ENCODE peak calls at places on chromosome 20, in seven cellular contexts. One of them, this sample, is unnamed.

GRCh38 chr20:16926626-16927025 is 178.5 kb downstream of the OTOR start:
- DNase-seq in tibial artery: no peak
- DNase-seq in A673: no peak
- DNase-seq in neuronal stem cell: no peak
- DNase-seq in colonic mucosa: no peak
- DNase-seq in breast epithelium: no peak
- DNase-seq in spleen: no peak
- DNase-seq in this sample: no peak

GRCh38 chr20:46549188-46549967 is 1.1 kb downstream of the OCSTAMP start:
- DNase-seq in tibial artery: no peak
- DNase-seq in A673: no peak
- DNase-seq in neuronal stem cell: no peak
- DNase-seq in colonic mucosa: no peak
- DNase-seq in breast epithelium: no peak
- DNase-seq in spleen: no peak
- DNase-seq in this sample: no peak

GRCh38 chr20:45095753-45096371 is 5.1 kb downstream of the KCNS1 start:
- DNase-seq in tibial artery: no peak
- DNase-seq in A673: peak; percentile 72
- DNase-seq in neuronal stem cell: peak; percentile 43
- DNase-seq in colonic mucosa: peak; percentile 57
- DNase-seq in breast epithelium: peak; percentile 21
- DNase-seq in spleen: no peak
- DNase-seq in this sample: peak; percentile 16

GRCh38 chr20:23629017-23629541 is 8.7 kb downstream of the CST3 start:
- DNase-seq in tibial artery: peak; percentile 57
- DNase-seq in A673: no peak
- DNase-seq in neuronal stem cell: no peak
- DNase-seq in colonic mucosa: peak; percentile 81
- DNase-seq in breast epithelium: no peak
- DNase-seq in spleen: no peak
- DNase-seq in this sample: no peak

GRCh38 chr20:13947719-13948118 is 42.7 kb downstream of the SEL1L2 start:
- DNase-seq in tibial artery: no peak
- DNase-seq in A673: no peak
- DNase-seq in neuronal stem cell: no peak
- DNase-seq in colonic mucosa: no peak
- DNase-seq in breast epithelium: no peak
- DNase-seq in spleen: no peak
- DNase-seq in this sample: no peak

GRCh38 chr20:62045118-62045517 is 20.6 kb downstream of the TAF4 start:
- DNase-seq in tibial artery: no peak
- DNase-seq in A673: no peak
- DNase-seq in neuronal stem cell: no peak
- DNase-seq in colonic mucosa: no peak
- DNase-seq in breast epithelium: no peak
- DNase-seq in spleen: peak; percentile 63
- DNase-seq in this sample: no peak

GRCh38 chr20:8473459-8473858 is 341.4 kb downstream of the PLCB1 start:
- DNase-seq in tibial artery: no peak
- DNase-seq in A673: no peak
- DNase-seq in neuronal stem cell: no peak
- DNase-seq in colonic mucosa: no peak
- DNase-seq in breast epithelium: no peak
- DNase-seq in spleen: no peak
- DNase-seq in this sample: no peak

GRCh38 chr20:14220986-14221385 is 116.4 kb downstream of the FLRT3 start:
- DNase-seq in tibial artery: no peak
- DNase-seq in A673: no peak
- DNase-seq in neuronal stem cell: no peak
- DNase-seq in colonic mucosa: no peak
- DNase-seq in breast epithelium: no peak
- DNase-seq in spleen: no peak
- DNase-seq in this sample: no peak

GRCh38 chr20:38460040-38460623 is 12.5 kb upstream of the RALGAPB start:
- DNase-seq in tibial artery: no peak
- DNase-seq in A673: peak; percentile 91
- DNase-seq in neuronal stem cell: no peak
- DNase-seq in colonic mucosa: peak; percentile 70
- DNase-seq in breast epithelium: no peak
- DNase-seq in spleen: no peak
- DNase-seq in this sample: no peak

GRCh38 chr20:63567382-63568169 is 6.5 kb downstream of the HELZ2 start:
- DNase-seq in tibial artery: no peak
- DNase-seq in A673: no peak
- DNase-seq in neuronal stem cell: no peak
- DNase-seq in colonic mucosa: no peak
- DNase-seq in breast epithelium: no peak
- DNase-seq in spleen: peak; percentile 94
- DNase-seq in this sample: peak; percentile 45

DNA sequence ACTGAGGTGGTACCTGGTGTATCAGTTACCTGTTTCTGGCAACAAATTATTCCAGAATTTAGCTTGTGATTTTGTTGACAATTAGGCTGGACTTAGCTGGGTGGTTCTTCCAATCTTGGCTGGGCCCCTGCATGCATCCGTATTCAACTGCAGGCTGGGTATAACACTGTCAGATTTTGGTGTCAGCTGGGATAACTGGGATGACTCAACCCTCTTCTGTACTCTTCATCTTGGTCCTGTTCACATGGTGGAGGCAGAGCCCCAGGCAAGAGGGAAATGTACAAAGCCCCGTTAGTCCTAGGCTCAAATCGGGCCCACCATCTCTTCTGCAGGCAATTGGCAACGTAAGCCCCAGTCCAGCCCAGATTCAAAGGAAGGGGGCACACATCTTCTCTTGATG is 89.2 kb downstream of the PHACTR3 start:
- DNase-seq in tibial artery: no peak
- DNase-seq in A673: no peak
- DNase-seq in neuronal stem cell: no peak
- DNase-seq in colonic mucosa: no peak
- DNase-seq in breast epithelium: no peak
- DNase-seq in spleen: no peak
- DNase-seq in this sample: no peak
- H3K9me3 ChIP-seq in tibial artery: no peaks in the 10 kb centered on the region
- H3K9me3 ChIP-seq in A673: no peaks in the 10 kb centered on the region
- H3K9me3 ChIP-seq in neuronal stem cell: peaks cover 18% of the 10 kb centered on the region
- H3K9me3 ChIP-seq in colonic mucosa: no peaks in the 10 kb centered on the region
- H3K9me3 ChIP-seq in breast epithelium: no peaks in the 10 kb centered on the region
- H3K9me3 ChIP-seq in spleen: no peaks in the 10 kb centered on the region
- H3K9me3 ChIP-seq in this sample: no peaks in the 10 kb centered on the region

GRCh38 chr20:48203252-48203651 is 418.0 kb upstream of the SULF2 start:
- DNase-seq in tibial artery: no peak
- DNase-seq in A673: no peak
- DNase-seq in neuronal stem cell: no peak
- DNase-seq in colonic mucosa: no peak
- DNase-seq in breast epithelium: no peak
- DNase-seq in spleen: no peak
- DNase-seq in this sample: no peak

GRCh38 chr20:48205786-48206185 is 420.5 kb upstream of the SULF2 start:
- DNase-seq in tibial artery: no peak
- DNase-seq in A673: no peak
- DNase-seq in neuronal stem cell: peak; percentile 51
- DNase-seq in colonic mucosa: no peak
- DNase-seq in breast epithelium: no peak
- DNase-seq in spleen: no peak
- DNase-seq in this sample: no peak

GRCh38 chr20:48205281-48205782 is 420.1 kb upstream of the SULF2 start:
- DNase-seq in tibial artery: no peak
- DNase-seq in A673: no peak
- DNase-seq in neuronal stem cell: no peak
- DNase-seq in colonic mucosa: no peak
- DNase-seq in breast epithelium: no peak
- DNase-seq in spleen: no peak
- DNase-seq in this sample: no peak

GRCh38 chr20:48202774-48203173 is 417.5 kb upstream of the SULF2 start:
- DNase-seq in tibial artery: no peak
- DNase-seq in A673: no peak
- DNase-seq in neuronal stem cell: no peak
- DNase-seq in colonic mucosa: no peak
- DNase-seq in breast epithelium: no peak
- DNase-seq in spleen: no peak
- DNase-seq in this sample: no peak

GRCh38 chr20:48204499-48204898 is 419.2 kb upstream of the SULF2 start:
- DNase-seq in tibial artery: no peak
- DNase-seq in A673: no peak
- DNase-seq in neuronal stem cell: no peak
- DNase-seq in colonic mucosa: no peak
- DNase-seq in breast epithelium: no peak
- DNase-seq in spleen: no peak
- DNase-seq in this sample: no peak
- H3K4me1 ChIP-seq in tibial artery: no peaks in the 10 kb centered on the region
- H3K4me1 ChIP-seq in A673: peaks cover 6% of the 10 kb centered on the region
- H3K4me1 ChIP-seq in neuronal stem cell: peaks cover 4% of the 10 kb centered on the region
- H3K4me1 ChIP-seq in colonic mucosa: no peaks in the 10 kb centered on the region
- H3K4me1 ChIP-seq in breast epithelium: no peaks in the 10 kb centered on the region
- H3K4me1 ChIP-seq in spleen: no peaks in the 10 kb centered on the region
- H3K4me1 ChIP-seq in this sample: no peaks in the 10 kb centered on the region

GRCh38 chr20:52212943-52213342 is 21.4 kb upstream of the ZFP64 start:
- DNase-seq in tibial artery: no peak
- DNase-seq in A673: no peak
- DNase-seq in neuronal stem cell: no peak
- DNase-seq in colonic mucosa: no peak
- DNase-seq in breast epithelium: no peak
- DNase-seq in spleen: no peak
- DNase-seq in this sample: no peak

GRCh38 chr20:52219441-52219840 is 27.9 kb upstream of the ZFP64 start:
- DNase-seq in tibial artery: no peak
- DNase-seq in A673: peak; percentile 22
- DNase-seq in neuronal stem cell: no peak
- DNase-seq in colonic mucosa: peak; percentile 29
- DNase-seq in breast epithelium: no peak
- DNase-seq in spleen: no peak
- DNase-seq in this sample: no peak

DNA sequence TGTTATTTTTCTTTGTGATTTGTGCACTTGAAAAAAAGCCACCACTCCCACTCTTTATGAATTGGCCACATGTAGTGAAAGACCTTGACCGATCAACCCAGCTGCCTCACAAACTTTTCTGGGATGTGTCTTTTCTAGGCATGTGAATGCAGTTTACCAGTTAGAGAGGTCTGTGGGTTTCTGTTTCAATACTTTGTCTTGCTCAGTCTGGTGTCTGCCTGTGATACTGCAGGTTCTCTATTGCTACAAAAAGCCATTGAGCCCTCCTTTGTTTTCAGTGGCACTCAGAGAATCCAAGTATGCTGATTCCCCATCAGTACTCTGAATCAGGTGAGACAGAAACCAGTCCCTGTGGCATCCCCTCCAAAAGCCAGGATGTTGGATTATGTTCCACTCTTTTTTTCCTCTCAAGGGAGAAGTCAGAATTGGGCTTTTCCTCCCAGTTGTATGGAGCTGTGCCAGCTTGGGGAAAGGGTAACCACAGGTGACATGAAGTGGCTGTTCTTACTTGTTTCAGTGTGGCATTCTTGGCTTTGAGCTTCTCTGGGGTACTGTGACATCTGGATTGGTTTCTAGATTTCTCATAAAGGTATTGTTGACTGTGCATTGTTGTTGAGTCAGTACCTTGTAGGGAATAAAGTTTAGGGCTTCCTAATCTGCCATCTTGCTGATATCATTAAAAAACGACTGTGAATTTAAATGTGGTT is 26.3 kb upstream of the ZFP64 start:
- DNase-seq in tibial artery: no peak
- DNase-seq in A673: no peak
- DNase-seq in neuronal stem cell: no peak
- DNase-seq in colonic mucosa: no peak
- DNase-seq in breast epithelium: no peak
- DNase-seq in spleen: no peak
- DNase-seq in this sample: no peak
- H3K9me3 ChIP-seq in tibial artery: no peaks in the 10 kb centered on the region
- H3K9me3 ChIP-seq in A673: peaks cover 24% of the 10 kb centered on the region
- H3K9me3 ChIP-seq in neuronal stem cell: peaks cover 4% of the 10 kb centered on the region
- H3K9me3 ChIP-seq in colonic mucosa: no peaks in the 10 kb centered on the region
- H3K9me3 ChIP-seq in breast epithelium: peaks cover 10% of the 10 kb centered on the region
- H3K9me3 ChIP-seq in spleen: peaks cover 10% of the 10 kb centered on the region
- H3K9me3 ChIP-seq in this sample: no peaks in the 10 kb centered on the region

GRCh38 chr20:4013041-4013440 is 2.3 kb downstream of the RNF24 start:
- DNase-seq in tibial artery: no peak
- DNase-seq in A673: no peak
- DNase-seq in neuronal stem cell: no peak
- DNase-seq in colonic mucosa: no peak
- DNase-seq in breast epithelium: no peak
- DNase-seq in spleen: no peak
- DNase-seq in this sample: no peak
- H3K4me1 ChIP-seq in tibial artery: no peaks in the 10 kb centered on the region
- H3K4me1 ChIP-seq in A673: peaks cover 11% of the 10 kb centered on the region
- H3K4me1 ChIP-seq in neuronal stem cell: peaks cover 9% of the 10 kb centered on the region
- H3K4me1 ChIP-seq in colonic mucosa: peaks cover 16% of the 10 kb centered on the region
- H3K4me1 ChIP-seq in breast epithelium: no peaks in the 10 kb centered on the region
- H3K4me1 ChIP-seq in spleen: peaks cover 70% of the 10 kb centered on the region
- H3K4me1 ChIP-seq in this sample: peaks cover 11% of the 10 kb centered on the region

GRCh38 chr20:39830903-39831302 is 858.1 kb downstream of the MAFB start:
- DNase-seq in tibial artery: no peak
- DNase-seq in A673: no peak
- DNase-seq in neuronal stem cell: no peak
- DNase-seq in colonic mucosa: no peak
- DNase-seq in breast epithelium: no peak
- DNase-seq in spleen: no peak
- DNase-seq in this sample: no peak
- H3K9me3 ChIP-seq in tibial artery: no peaks in the 10 kb centered on the region
- H3K9me3 ChIP-seq in A673: no peaks in the 10 kb centered on the region
- H3K9me3 ChIP-seq in neuronal stem cell: no peaks in the 10 kb centered on the region
- H3K9me3 ChIP-seq in colonic mucosa: no peaks in the 10 kb centered on the region
- H3K9me3 ChIP-seq in breast epithelium: no peaks in the 10 kb centered on the region
- H3K9me3 ChIP-seq in spleen: no peaks in the 10 kb centered on the region
- H3K9me3 ChIP-seq in this sample: no peaks in the 10 kb centered on the region

GRCh38 chr20:51131806-51132205 is 108.9 kb upstream of the KCNG1 start:
- DNase-seq in tibial artery: no peak
- DNase-seq in A673: no peak
- DNase-seq in neuronal stem cell: no peak
- DNase-seq in colonic mucosa: peak; percentile 14
- DNase-seq in breast epithelium: no peak
- DNase-seq in spleen: no peak
- DNase-seq in this sample: no peak
- H3K4me1 ChIP-seq in tibial artery: no peaks in the 10 kb centered on the region
- H3K4me1 ChIP-seq in A673: no peaks in the 10 kb centered on the region
- H3K4me1 ChIP-seq in neuronal stem cell: peaks cover 7% of the 10 kb centered on the region
- H3K4me1 ChIP-seq in colonic mucosa: peaks cover 10% of the 10 kb centered on the region
- H3K4me1 ChIP-seq in breast epithelium: no peaks in the 10 kb centered on the region
- H3K4me1 ChIP-seq in spleen: no peaks in the 10 kb centered on the region
- H3K4me1 ChIP-seq in this sample: no peaks in the 10 kb centered on the region

This sample was measured in effector memory CD4-positive, alpha-beta T cell.